ENCODE peak calls at places on chromosome 6, in six cellular contexts. One of them, this sample, is unnamed.

GRCh38 chr6:65295812-65296211 is 411.2 kb downstream of the EYS start:
- DNase-seq in cardiac fibroblast: no peak
- DNase-seq in NCI-H1105 treated with DMSO at 0.1 percent for 48 hours: no peak
- DNase-seq in fibroblast of lung: no peak
- DNase-seq in EL: no peak
- DNase-seq in hypothalamus: no peak
- DNase-seq in this sample: no peak

GRCh38 chr6:35489995-35490791 is 6.7 kb downstream of the TEAD3 start:
- DNase-seq in cardiac fibroblast: peak
- DNase-seq in NCI-H1105 treated with DMSO at 0.1 percent for 48 hours: no peak
- DNase-seq in fibroblast of lung: peak
- DNase-seq in EL: peak
- DNase-seq in hypothalamus: no peak
- DNase-seq in this sample: no peak

GRCh38 chr6:141587482-141588266 is 545.1 kb upstream of the GJE1 start:
- DNase-seq in cardiac fibroblast: peak
- DNase-seq in NCI-H1105 treated with DMSO at 0.1 percent for 48 hours: no peak
- DNase-seq in fibroblast of lung: peak
- DNase-seq in EL: peak
- DNase-seq in hypothalamus: no peak
- DNase-seq in this sample: no peak

GRCh38 chr6:99521557-99522286 is 6.5 kb upstream of the USP45 start:
- DNase-seq in cardiac fibroblast: peak
- DNase-seq in NCI-H1105 treated with DMSO at 0.1 percent for 48 hours: peak
- DNase-seq in fibroblast of lung: peak
- DNase-seq in EL: peak
- DNase-seq in hypothalamus: no peak
- DNase-seq in this sample: no peak

GRCh38 chr6:87104657-87105056 is 9.8 kb upstream of the CGA start:
- DNase-seq in cardiac fibroblast: no peak
- DNase-seq in NCI-H1105 treated with DMSO at 0.1 percent for 48 hours: no peak
- DNase-seq in fibroblast of lung: peak
- DNase-seq in EL: peak
- DNase-seq in hypothalamus: no peak
- DNase-seq in this sample: no peak

GRCh38 chr6:166010136-166010535 is 157.5 kb downstream of the TBXT start:
- DNase-seq in cardiac fibroblast: no peak
- DNase-seq in NCI-H1105 treated with DMSO at 0.1 percent for 48 hours: no peak
- DNase-seq in fibroblast of lung: no peak
- DNase-seq in EL: peak
- DNase-seq in hypothalamus: no peak
- DNase-seq in this sample: no peak

GRCh38 chr6:34240329-34241248 is 3.9 kb downstream of the HMGA1 start:
- DNase-seq in cardiac fibroblast: no peak
- DNase-seq in NCI-H1105 treated with DMSO at 0.1 percent for 48 hours: no peak
- DNase-seq in fibroblast of lung: no peak
- DNase-seq in EL: no peak
- DNase-seq in hypothalamus: no peak
- DNase-seq in this sample: no peak

GRCh38 chr6:108446629-108447150 is 114.0 kb upstream of the FOXO3 start:
- DNase-seq in cardiac fibroblast: no peak
- DNase-seq in NCI-H1105 treated with DMSO at 0.1 percent for 48 hours: no peak
- DNase-seq in fibroblast of lung: no peak
- DNase-seq in EL: no peak
- DNase-seq in hypothalamus: no peak
- DNase-seq in this sample: no peak

GRCh38 chr6:127079681-127080080 is 38.8 kb upstream of the RSPO3 start:
- DNase-seq in cardiac fibroblast: no peak
- DNase-seq in NCI-H1105 treated with DMSO at 0.1 percent for 48 hours: no peak
- DNase-seq in fibroblast of lung: no peak
- DNase-seq in EL: no peak
- DNase-seq in hypothalamus: no peak
- DNase-seq in this sample: no peak

GRCh38 chr6:4509506-4509905 is 266.7 kb upstream of the CDYL start:
- DNase-seq in cardiac fibroblast: no peak
- DNase-seq in NCI-H1105 treated with DMSO at 0.1 percent for 48 hours: no peak
- DNase-seq in fibroblast of lung: no peak
- DNase-seq in EL: no peak
- DNase-seq in hypothalamus: no peak
- DNase-seq in this sample: no peak

GRCh38 chr6:166450167-166450873 is 67.6 kb upstream of the MPC1 start:
- DNase-seq in cardiac fibroblast: no peak
- DNase-seq in NCI-H1105 treated with DMSO at 0.1 percent for 48 hours: no peak
- DNase-seq in fibroblast of lung: no peak
- DNase-seq in EL: no peak
- DNase-seq in hypothalamus: no peak
- DNase-seq in this sample: no peak

GRCh38 chr6:97293198-97293696 is 10.2 kb upstream of the MMS22L start:
- DNase-seq in cardiac fibroblast: no peak
- DNase-seq in NCI-H1105 treated with DMSO at 0.1 percent for 48 hours: no peak
- DNase-seq in fibroblast of lung: peak
- DNase-seq in EL: no peak
- DNase-seq in hypothalamus: no peak
- DNase-seq in this sample: no peak

GRCh38 chr6:132499757-132500156 is 13.2 kb downstream of the STX7 start:
- DNase-seq in cardiac fibroblast: no peak
- DNase-seq in NCI-H1105 treated with DMSO at 0.1 percent for 48 hours: no peak
- DNase-seq in fibroblast of lung: no peak
- DNase-seq in EL: no peak
- DNase-seq in hypothalamus: no peak
- DNase-seq in this sample: no peak

GRCh38 chr6:159996087-159996622 is 27.3 kb downstream of the IGF2R start:
- DNase-seq in cardiac fibroblast: no peak
- DNase-seq in NCI-H1105 treated with DMSO at 0.1 percent for 48 hours: no peak
- DNase-seq in fibroblast of lung: no peak
- DNase-seq in EL: no peak
- DNase-seq in hypothalamus: no peak
- DNase-seq in this sample: no peak

GRCh38 chr6:139386404-139386803 is 12.0 kb upstream of the CITED2 start:
- DNase-seq in cardiac fibroblast: no peak
- DNase-seq in NCI-H1105 treated with DMSO at 0.1 percent for 48 hours: no peak
- DNase-seq in fibroblast of lung: no peak
- DNase-seq in EL: no peak
- DNase-seq in hypothalamus: no peak
- DNase-seq in this sample: no peak

GRCh38 chr6:28212510-28213212 is 12.4 kb upstream of the ZSCAN9 start:
- DNase-seq in cardiac fibroblast: peak
- DNase-seq in NCI-H1105 treated with DMSO at 0.1 percent for 48 hours: peak
- DNase-seq in fibroblast of lung: peak
- DNase-seq in EL: peak
- DNase-seq in hypothalamus: no peak
- DNase-seq in this sample: peak

GRCh38 chr6:109383438-109383940 is 1.2 kb upstream of the CD164 start:
- DNase-seq in cardiac fibroblast: no peak
- DNase-seq in NCI-H1105 treated with DMSO at 0.1 percent for 48 hours: no peak
- DNase-seq in fibroblast of lung: no peak
- DNase-seq in EL: no peak
- DNase-seq in hypothalamus: no peak
- DNase-seq in this sample: no peak

GRCh38 chr6:85362652-85363310 is 87.1 kb upstream of the NT5E start:
- DNase-seq in cardiac fibroblast: no peak
- DNase-seq in NCI-H1105 treated with DMSO at 0.1 percent for 48 hours: no peak
- DNase-seq in fibroblast of lung: peak
- DNase-seq in EL: no peak
- DNase-seq in hypothalamus: no peak
- DNase-seq in this sample: no peak

GRCh38 chr6:33620584-33621395 is at the start of gene ITPR3:
- DNase-seq in cardiac fibroblast: peak
- DNase-seq in NCI-H1105 treated with DMSO at 0.1 percent for 48 hours: peak
- DNase-seq in fibroblast of lung: peak
- DNase-seq in EL: peak
- DNase-seq in hypothalamus: no peak
- DNase-seq in this sample: peak

GRCh38 chr6:169229611-169230321 is 23.9 kb downstream of the THBS2 start:
- DNase-seq in cardiac fibroblast: peak
- DNase-seq in NCI-H1105 treated with DMSO at 0.1 percent for 48 hours: no peak
- DNase-seq in fibroblast of lung: peak
- DNase-seq in EL: no peak
- DNase-seq in hypothalamus: no peak
- DNase-seq in this sample: no peak

GRCh38 chr6:162750776-162751175 is 23.0 kb downstream of the PACRG start:
- DNase-seq in cardiac fibroblast: no peak
- DNase-seq in NCI-H1105 treated with DMSO at 0.1 percent for 48 hours: no peak
- DNase-seq in fibroblast of lung: peak
- DNase-seq in EL: peak
- DNase-seq in hypothalamus: no peak
- DNase-seq in this sample: no peak

GRCh38 chr6:39188101-39188455 is 41.2 kb downstream of the KCNK5 start:
- DNase-seq in cardiac fibroblast: no peak
- DNase-seq in NCI-H1105 treated with DMSO at 0.1 percent for 48 hours: no peak
- DNase-seq in fibroblast of lung: no peak
- DNase-seq in EL: no peak
- DNase-seq in hypothalamus: no peak
- DNase-seq in this sample: no peak

GRCh38 chr6:155259202-155259601 is 4.6 kb upstream of the CLDN20 start:
- DNase-seq in cardiac fibroblast: no peak
- DNase-seq in NCI-H1105 treated with DMSO at 0.1 percent for 48 hours: no peak
- DNase-seq in fibroblast of lung: no peak
- DNase-seq in EL: no peak
- DNase-seq in hypothalamus: no peak
- DNase-seq in this sample: no peak

GRCh38 chr6:110233769-110234374 is 53.6 kb downstream of the CDC40 start:
- DNase-seq in cardiac fibroblast: peak
- DNase-seq in NCI-H1105 treated with DMSO at 0.1 percent for 48 hours: no peak
- DNase-seq in fibroblast of lung: peak
- DNase-seq in EL: peak
- DNase-seq in hypothalamus: no peak
- DNase-seq in this sample: no peak

GRCh38 chr6:7805828-7806227 is 79.9 kb downstream of the BMP6 start:
- DNase-seq in cardiac fibroblast: peak
- DNase-seq in NCI-H1105 treated with DMSO at 0.1 percent for 48 hours: no peak
- DNase-seq in fibroblast of lung: peak
- DNase-seq in EL: no peak
- DNase-seq in hypothalamus: no peak
- DNase-seq in this sample: no peak

GRCh38 chr6:20217900-20218299 is 5.6 kb upstream of the MBOAT1 start:
- DNase-seq in cardiac fibroblast: peak
- DNase-seq in NCI-H1105 treated with DMSO at 0.1 percent for 48 hours: no peak
- DNase-seq in fibroblast of lung: no peak
- DNase-seq in EL: no peak
- DNase-seq in hypothalamus: no peak
- DNase-seq in this sample: no peak

GRCh38 chr6:131643855-131644460 is 6.9 kb downstream of the ENPP3 start:
- DNase-seq in cardiac fibroblast: no peak
- DNase-seq in NCI-H1105 treated with DMSO at 0.1 percent for 48 hours: no peak
- DNase-seq in fibroblast of lung: no peak
- DNase-seq in EL: no peak
- DNase-seq in hypothalamus: no peak
- DNase-seq in this sample: no peak

GRCh38 chr6:112310439-112311154 is 36.5 kb upstream of the RFPL4B start:
- DNase-seq in cardiac fibroblast: no peak
- DNase-seq in NCI-H1105 treated with DMSO at 0.1 percent for 48 hours: peak
- DNase-seq in fibroblast of lung: no peak
- DNase-seq in EL: no peak
- DNase-seq in hypothalamus: no peak
- DNase-seq in this sample: no peak

GRCh38 chr6:137793805-137794508 is 73.1 kb upstream of the TNFAIP3 start:
- DNase-seq in cardiac fibroblast: no peak
- DNase-seq in NCI-H1105 treated with DMSO at 0.1 percent for 48 hours: no peak
- DNase-seq in fibroblast of lung: no peak
- DNase-seq in EL: no peak
- DNase-seq in hypothalamus: no peak
- DNase-seq in this sample: no peak

GRCh38 chr6:122476131-122476530 is 4.5 kb upstream of the SERINC1 start:
- DNase-seq in cardiac fibroblast: peak
- DNase-seq in NCI-H1105 treated with DMSO at 0.1 percent for 48 hours: peak
- DNase-seq in fibroblast of lung: peak
- DNase-seq in EL: peak
- DNase-seq in hypothalamus: no peak
- DNase-seq in this sample: no peak

GRCh38 chr6:128508588-128509296 is 11.7 kb downstream of the PTPRK start:
- DNase-seq in cardiac fibroblast: peak
- DNase-seq in NCI-H1105 treated with DMSO at 0.1 percent for 48 hours: no peak
- DNase-seq in fibroblast of lung: peak
- DNase-seq in EL: peak
- DNase-seq in hypothalamus: no peak
- DNase-seq in this sample: no peak

GRCh38 chr6:43037197-43037596 is 15.8 kb downstream of the RRP36 start:
- DNase-seq in cardiac fibroblast: no peak
- DNase-seq in NCI-H1105 treated with DMSO at 0.1 percent for 48 hours: no peak
- DNase-seq in fibroblast of lung: no peak
- DNase-seq in EL: no peak
- DNase-seq in hypothalamus: no peak
- DNase-seq in this sample: no peak

GRCh38 chr6:37916675-37917074 is 97.1 kb downstream of the ZFAND3 start:
- DNase-seq in cardiac fibroblast: no peak
- DNase-seq in NCI-H1105 treated with DMSO at 0.1 percent for 48 hours: no peak
- DNase-seq in fibroblast of lung: no peak
- DNase-seq in EL: no peak
- DNase-seq in hypothalamus: no peak
- DNase-seq in this sample: no peak

GRCh38 chr6:134420638-134421181 is 102.8 kb upstream of the SGK1 start:
- DNase-seq in cardiac fibroblast: peak
- DNase-seq in NCI-H1105 treated with DMSO at 0.1 percent for 48 hours: no peak
- DNase-seq in fibroblast of lung: peak
- DNase-seq in EL: peak
- DNase-seq in hypothalamus: no peak
- DNase-seq in this sample: no peak

This sample was measured in stimulated activated naive CD8-positive, alpha-beta T cell treated with anti-CD3 and anti-CD28 coated beads, Interleukin-15, amount 100 ng/mL, for 72 hours.